ENCODE peak calls at places on chromosomes 7 and 10, in four cellular contexts. O, J, U and S are unnamed samples. For H3K36me3, the result is how much of the 10 kb centered on the place peaks cover.

GRCh38 chr7:1042161-1042833 is 2.0 kb upstream of the GPR146 start:
- DNase-seq in O (no peak), J (no peak), U (no peak), S (no peak)

GRCh38 chr10:132607961-132608495 is 70.4 kb downstream of the INPP5A start:
- DNase-seq in O (no peak), J (no peak), U (no peak), S (no peak)

GRCh38 chr10:30115391-30116253 is 56.2 kb upstream of the JCAD start:
- DNase-seq in O (peak), J (no peak), U (no peak), S (no peak)

GRCh38 chr10:132395704-132396494 is 1.1 kb upstream of the PWWP2B start:
- DNase-seq in O (no peak), J (peak), U (no peak), S (no peak)

GRCh38 chr10:110285501-110285900 is 19.2 kb downstream of the SMNDC1 start:
- DNase-seq in O (no peak), J (peak), U (no peak), S (no peak)

GRCh38 chr10:1160561-1160961 is 104.4 kb downstream of the WDR37 start:
- DNase-seq in O (no peak), J (no peak), U (no peak), S (no peak)

GRCh38 chr10:24678757-24679156 is 44.9 kb downstream of the ARHGAP21 start:
- DNase-seq in O (no peak), J (no peak), U (no peak), S (no peak)

GRCh38 chr7:20438248-20438647 is 107.5 kb downstream of the ITGB8 start:
- DNase-seq in O (no peak), J (no peak), U (no peak), S (no peak)

DNA sequence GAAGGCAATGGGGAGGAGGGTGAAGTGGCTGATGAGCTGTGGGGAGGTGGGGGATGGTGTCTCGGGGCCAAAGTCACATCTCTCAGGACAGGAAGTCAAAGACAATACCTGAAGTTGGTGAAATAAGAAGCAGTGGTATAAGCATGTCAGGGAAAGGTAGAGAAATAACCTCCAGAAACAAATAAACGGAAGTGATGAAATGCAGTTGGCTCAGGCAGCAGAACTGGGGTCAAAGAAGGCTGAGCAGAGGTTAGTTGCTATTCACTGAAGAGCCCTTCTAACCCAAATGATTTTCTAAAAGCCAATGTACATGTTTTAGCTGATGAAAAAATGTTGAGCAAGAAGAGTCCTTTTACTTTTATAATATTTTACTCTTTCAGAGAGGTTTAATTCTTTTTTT is 78.6 kb upstream of the ADRB1 start:
- DNase-seq in O (no peak), J (no peak), U (no peak), S (no peak)
- H3K4me3 ChIP-seq in O (no peak), J (no peak), U (no peak), S (no peak)

DNA sequence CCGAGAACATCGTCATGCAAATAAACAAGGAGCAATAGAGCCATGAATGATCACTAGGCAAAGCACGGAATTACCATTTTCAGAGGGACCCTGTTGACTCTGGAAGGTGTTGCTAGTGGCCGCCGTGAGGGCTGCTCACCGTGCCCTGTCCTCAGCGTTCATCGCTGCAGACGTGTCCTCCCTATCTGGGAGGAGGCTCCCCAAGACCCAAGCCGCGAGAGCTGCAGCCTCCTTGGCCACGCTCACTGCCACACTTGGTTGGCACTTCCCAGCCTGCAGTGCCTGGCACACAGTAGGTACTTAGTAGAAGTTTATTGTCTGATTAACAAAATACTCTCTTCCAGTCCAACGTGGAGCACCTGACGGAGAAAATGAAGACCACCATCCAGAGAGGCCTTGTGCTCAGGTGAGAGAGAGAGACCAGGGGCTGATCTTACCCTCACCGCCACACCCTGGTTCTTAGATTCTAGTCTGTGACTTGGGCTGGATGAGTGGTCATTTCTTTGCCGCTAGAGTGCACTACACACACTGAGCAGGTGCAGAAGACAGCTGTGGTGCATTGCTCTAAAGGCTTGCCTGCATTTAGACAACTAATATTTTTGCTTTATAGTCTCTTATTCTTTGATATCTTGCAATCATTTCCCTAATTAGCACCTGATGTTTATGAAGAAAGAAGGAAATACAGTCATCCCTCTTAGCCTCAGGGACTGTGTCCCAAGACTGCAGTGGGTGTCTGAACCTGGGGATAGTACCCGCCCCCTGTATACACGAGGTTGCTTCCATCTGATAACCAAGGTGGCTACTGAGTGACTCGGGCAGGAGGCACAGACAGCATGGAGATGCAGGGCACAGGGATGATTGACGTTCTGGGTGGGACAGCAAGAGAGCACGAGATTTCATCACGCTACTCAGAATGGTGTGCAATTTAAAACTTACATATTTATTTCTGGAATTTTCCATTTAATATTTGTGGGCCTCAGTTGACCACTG is 40.3 kb downstream of the PITRM1 start:
- DNase-seq in O (no peak), J (no peak), U (no peak), S (peak)
- H3K36me3 ChIP-seq in O (half or more), J (under half), U (under half), S (under half)

GRCh38 chr7:17677408-17677807 is 262.9 kb downstream of the SNX13 start:
- DNase-seq in O (peak), J (no peak), U (no peak), S (peak)

GRCh38 chr7:17680943-17681351 is 259.3 kb downstream of the SNX13 start:
- DNase-seq in O (peak), J (no peak), U (no peak), S (peak)

GRCh38 chr7:17681965-17682364 is 258.3 kb downstream of the SNX13 start:
- DNase-seq in O (no peak), J (no peak), U (no peak), S (no peak)

GRCh38 chr7:17680026-17680425 is 260.3 kb downstream of the SNX13 start:
- DNase-seq in O (peak), J (no peak), U (no peak), S (peak)

DNA sequence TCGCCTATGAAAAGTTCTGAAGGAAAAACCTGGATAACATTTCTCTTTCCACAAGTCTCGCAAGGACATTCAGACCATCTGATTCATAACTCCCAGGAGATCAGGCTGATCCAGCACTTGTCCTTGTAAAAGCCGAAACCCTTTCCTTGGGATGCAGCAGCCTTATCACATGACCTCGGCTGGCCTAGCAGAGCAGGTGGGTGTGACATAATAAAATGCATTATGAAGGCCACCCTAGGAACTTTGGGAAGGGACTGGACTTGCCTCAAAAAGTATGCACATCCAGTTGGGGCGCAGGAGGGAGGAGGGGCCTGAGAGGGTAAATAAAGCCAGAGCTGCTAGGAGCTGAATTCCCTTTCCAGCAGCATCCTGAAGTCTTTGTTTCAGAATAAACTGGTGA is 260.9 kb downstream of the SNX13 start:
- DNase-seq in O (no peak), J (no peak), U (no peak), S (no peak)
- H3K4me3 ChIP-seq in O (no peak), J (no peak), U (no peak), S (no peak)

GRCh38 chr10:73857446-73857845 is 16.9 kb downstream of the CAMK2G start:
- DNase-seq in O (no peak), J (no peak), U (no peak), S (no peak)

GRCh38 chr10:73855413-73855812 is 18.9 kb downstream of the CAMK2G start:
- DNase-seq in O (no peak), J (peak), U (no peak), S (no peak)

GRCh38 chr10:73858013-73858708 is 16.2 kb downstream of the CAMK2G start:
- DNase-seq in O (no peak), J (no peak), U (no peak), S (no peak)

GRCh38 chr10:73854310-73854709 is 20.0 kb downstream of the CAMK2G start:
- DNase-seq in O (no peak), J (no peak), U (no peak), S (no peak)

DNA sequence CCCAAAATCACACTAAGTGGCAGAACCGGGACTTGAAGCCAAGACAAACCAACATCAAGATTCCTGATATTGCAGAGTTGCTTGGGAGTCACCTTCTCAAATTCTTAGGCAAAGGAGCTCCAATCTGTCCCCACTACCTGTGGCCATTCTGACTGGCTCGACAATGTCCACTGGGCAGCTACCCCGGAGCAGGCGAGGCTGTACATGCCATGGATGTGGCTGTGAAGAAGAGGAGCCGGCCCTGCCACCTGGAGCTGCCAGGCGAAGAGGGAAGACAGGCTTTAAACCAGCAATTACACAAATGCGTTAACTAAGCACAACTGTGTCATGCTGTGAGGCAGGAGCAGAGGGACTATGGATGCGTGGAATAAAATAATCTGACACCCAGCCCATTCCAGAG is 18.1 kb downstream of the CAMK2G start:
- DNase-seq in O (no peak), J (no peak), U (no peak), S (no peak)
- H3K36me3 ChIP-seq in O (under half), J (half or more), U (under half), S (under half)

DNA sequence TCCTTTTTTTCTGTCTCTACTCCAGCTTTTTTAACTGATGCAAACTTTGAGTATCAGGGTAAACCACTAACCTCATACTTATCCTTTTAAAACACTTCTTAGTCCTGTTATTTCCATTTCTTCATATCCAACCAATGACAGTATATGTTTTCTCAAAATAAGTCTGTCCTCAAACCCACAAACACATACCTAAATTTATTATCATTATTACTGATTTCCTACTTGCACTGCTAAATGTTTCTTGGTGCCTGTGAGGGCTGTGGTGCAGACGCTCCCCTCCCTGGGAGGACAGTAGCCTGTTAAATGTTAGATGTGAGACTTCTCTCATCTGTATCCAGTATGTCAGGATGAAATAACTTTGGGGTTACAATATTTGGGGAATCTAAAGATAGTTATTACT is 257.9 kb downstream of the KLF6 start:
- DNase-seq in O (peak), J (no peak), U (no peak), S (no peak)
- H3K4me3 ChIP-seq in O (no peak), J (no peak), U (no peak), S (no peak)

GRCh38 chr7:65972976-65973375 is 9.0 kb downstream of the GUSB start:
- DNase-seq in O (no peak), J (no peak), U (no peak), S (no peak)

GRCh38 chr7:65967361-65968155 is 14.5 kb downstream of the GUSB start:
- DNase-seq in O (no peak), J (no peak), U (no peak), S (no peak)

GRCh38 chr7:65966167-65966566 is 15.8 kb downstream of the GUSB start:
- DNase-seq in O (no peak), J (no peak), U (no peak), S (no peak)

GRCh38 chr7:65971021-65971420 is 11.0 kb downstream of the GUSB start:
- DNase-seq in O (no peak), J (no peak), U (no peak), S (no peak)

GRCh38 chr7:65968256-65969185 is 13.5 kb downstream of the GUSB start:
- DNase-seq in O (no peak), J (no peak), U (no peak), S (no peak)
- H3K36me3 ChIP-seq in O (half or more), J (half or more), U (under half), S (under half)

DNA sequence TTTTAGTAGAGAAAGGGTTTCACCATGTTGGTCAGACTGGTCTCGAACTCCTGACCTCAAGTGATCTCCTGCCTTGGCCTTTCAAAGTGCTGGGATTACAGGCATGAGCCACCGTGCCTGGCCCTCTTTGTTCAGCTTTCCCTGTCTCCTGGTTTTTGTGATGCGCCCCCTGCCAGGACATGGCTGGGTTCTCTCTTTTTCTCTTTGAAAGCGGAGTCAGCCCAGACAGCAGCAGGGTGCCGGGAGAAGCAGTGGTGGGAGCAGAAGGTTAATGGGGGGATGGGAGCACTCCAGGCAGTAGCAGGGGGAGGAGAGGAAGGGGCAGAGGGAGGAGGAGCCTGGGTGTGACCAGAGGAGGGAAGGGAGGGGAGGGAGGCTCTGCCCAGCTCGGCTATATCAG is 1.8 kb downstream of the MUC3A start:
- DNase-seq in O (no peak), J (no peak), U (no peak), S (no peak)
- H3K4me3 ChIP-seq in O (no peak), J (no peak), U (no peak), S (no peak)

GRCh38 chr10:119670717-119671116 is 19.5 kb downstream of the BAG3 start:
- DNase-seq in O (peak), J (no peak), U (no peak), S (peak)

GRCh38 chr10:119675483-119676170 is 24.4 kb downstream of the BAG3 start:
- DNase-seq in O (no peak), J (no peak), U (no peak), S (peak)

GRCh38 chr10:119671381-119671780 is 20.2 kb downstream of the BAG3 start:
- DNase-seq in O (no peak), J (no peak), U (no peak), S (no peak)

GRCh38 chr10:119672291-119672690 is 21.1 kb downstream of the BAG3 start:
- DNase-seq in O (no peak), J (no peak), U (no peak), S (no peak)

GRCh38 chr10:119673271-119673670 is 22.1 kb downstream of the BAG3 start:
- DNase-seq in O (no peak), J (peak), U (no peak), S (no peak)
- H3K36me3 ChIP-seq in O (half or more), J (under half), U (under half), S (under half)